ENCODE peak calls at places on chromosomes 12 and 14, in four cellular contexts. One of them, this sample, is unnamed.

GRCh38 chr12:43742106-43742505 is 16.5 kb downstream of the PUS7L start:
- DNase-seq in Calu3: no peak
- DNase-seq in upper lobe of right lung: no peak
- DNase-seq in stimulated activated naive B cell treated with anti-CD40 and anti-IgM and Interleukin-4, amounts not matched to agents 10 μg/mL and 1 μg/mL and 100 μg/mL, for 72 hours: no peak
- DNase-seq in this sample: peak

GRCh38 chr14:35355981-35356839 is 48.3 kb downstream of the NFKBIA start:
- DNase-seq in Calu3: peak
- DNase-seq in stimulated activated naive B cell treated with anti-CD40 and anti-IgM and Interleukin-4, amounts not matched to agents 10 μg/mL and 1 μg/mL and 100 μg/mL, for 72 hours: no peak
- DNase-seq in upper lobe of right lung: no peak
- DNase-seq in this sample: peak

GRCh38 chr14:80679273-80679672 is 262.3 kb downstream of the CEP128 start:
- DNase-seq in Calu3: no peak
- DNase-seq in stimulated activated naive B cell treated with anti-CD40 and anti-IgM and Interleukin-4, amounts not matched to agents 10 μg/mL and 1 μg/mL and 100 μg/mL, for 72 hours: no peak
- DNase-seq in upper lobe of right lung: no peak
- DNase-seq in this sample: peak

GRCh38 chr12:25684070-25684469 is 131.0 kb upstream of the LMNTD1 start:
- DNase-seq in stimulated activated naive B cell treated with anti-CD40 and anti-IgM and Interleukin-4, amounts not matched to agents 10 μg/mL and 1 μg/mL and 100 μg/mL, for 72 hours: no peak
- DNase-seq in upper lobe of right lung: no peak
- DNase-seq in Calu3: no peak
- DNase-seq in this sample: no peak

GRCh38 chr14:99481745-99482099 is 513 bp downstream of the CCNK start:
- DNase-seq in Calu3: peak
- DNase-seq in stimulated activated naive B cell treated with anti-CD40 and anti-IgM and Interleukin-4, amounts not matched to agents 10 μg/mL and 1 μg/mL and 100 μg/mL, for 72 hours: no peak
- DNase-seq in upper lobe of right lung: no peak
- DNase-seq in this sample: peak

GRCh38 chr12:50058743-50059312 is 1.4 kb downstream of the ASIC1 start:
- DNase-seq in Calu3: no peak
- DNase-seq in upper lobe of right lung: no peak
- DNase-seq in stimulated activated naive B cell treated with anti-CD40 and anti-IgM and Interleukin-4, amounts not matched to agents 10 μg/mL and 1 μg/mL and 100 μg/mL, for 72 hours: no peak
- DNase-seq in this sample: no peak

GRCh38 chr14:52299692-52300278 is 14.3 kb upstream of the PTGER2 start:
- DNase-seq in upper lobe of right lung: no peak
- DNase-seq in stimulated activated naive B cell treated with anti-CD40 and anti-IgM and Interleukin-4, amounts not matched to agents 10 μg/mL and 1 μg/mL and 100 μg/mL, for 72 hours: no peak
- DNase-seq in Calu3: no peak
- DNase-seq in this sample: no peak

GRCh38 chr14:78341827-78342389 is 171.7 kb downstream of the NRXN3 start:
- DNase-seq in stimulated activated naive B cell treated with anti-CD40 and anti-IgM and Interleukin-4, amounts not matched to agents 10 μg/mL and 1 μg/mL and 100 μg/mL, for 72 hours: no peak
- DNase-seq in Calu3: no peak
- DNase-seq in upper lobe of right lung: no peak
- DNase-seq in this sample: no peak

GRCh38 chr14:87581298-87581697 is 411.7 kb downstream of the GALC start:
- DNase-seq in upper lobe of right lung: no peak
- DNase-seq in Calu3: no peak
- DNase-seq in stimulated activated naive B cell treated with anti-CD40 and anti-IgM and Interleukin-4, amounts not matched to agents 10 μg/mL and 1 μg/mL and 100 μg/mL, for 72 hours: no peak
- DNase-seq in this sample: no peak

GRCh38 chr12:94386422-94386821 is 73.2 kb downstream of the CEP83 start:
- DNase-seq in upper lobe of right lung: no peak
- DNase-seq in stimulated activated naive B cell treated with anti-CD40 and anti-IgM and Interleukin-4, amounts not matched to agents 10 μg/mL and 1 μg/mL and 100 μg/mL, for 72 hours: no peak
- DNase-seq in Calu3: no peak
- DNase-seq in this sample: no peak

GRCh38 chr12:124359671-124360581 is 65.0 kb downstream of the RFLNA start:
- DNase-seq in stimulated activated naive B cell treated with anti-CD40 and anti-IgM and Interleukin-4, amounts not matched to agents 10 μg/mL and 1 μg/mL and 100 μg/mL, for 72 hours: no peak
- DNase-seq in upper lobe of right lung: peak
- DNase-seq in Calu3: no peak
- DNase-seq in this sample: no peak

GRCh38 chr14:62736004-62736403 is 309.3 kb downstream of the KCNH5 start:
- DNase-seq in upper lobe of right lung: no peak
- DNase-seq in stimulated activated naive B cell treated with anti-CD40 and anti-IgM and Interleukin-4, amounts not matched to agents 10 μg/mL and 1 μg/mL and 100 μg/mL, for 72 hours: no peak
- DNase-seq in Calu3: no peak
- DNase-seq in this sample: no peak

GRCh38 chr14:97644365-97644764 is 847.2 kb downstream of the VRK1 start:
- DNase-seq in upper lobe of right lung: no peak
- DNase-seq in Calu3: no peak
- DNase-seq in stimulated activated naive B cell treated with anti-CD40 and anti-IgM and Interleukin-4, amounts not matched to agents 10 μg/mL and 1 μg/mL and 100 μg/mL, for 72 hours: no peak
- DNase-seq in this sample: no peak

GRCh38 chr12:132606466-132606865 is 3.9 kb downstream of the LRCOL1 start:
- DNase-seq in stimulated activated naive B cell treated with anti-CD40 and anti-IgM and Interleukin-4, amounts not matched to agents 10 μg/mL and 1 μg/mL and 100 μg/mL, for 72 hours: no peak
- DNase-seq in upper lobe of right lung: no peak
- DNase-seq in Calu3: no peak
- DNase-seq in this sample: no peak

GRCh38 chr12:110538869-110539622 is 36.9 kb downstream of the RAD9B start:
- DNase-seq in upper lobe of right lung: no peak
- DNase-seq in stimulated activated naive B cell treated with anti-CD40 and anti-IgM and Interleukin-4, amounts not matched to agents 10 μg/mL and 1 μg/mL and 100 μg/mL, for 72 hours: no peak
- DNase-seq in Calu3: no peak
- DNase-seq in this sample: no peak

GRCh38 chr12:57229041-57229633 is 374 bp upstream of the SHMT2 start:
- DNase-seq in upper lobe of right lung: no peak
- DNase-seq in stimulated activated naive B cell treated with anti-CD40 and anti-IgM and Interleukin-4, amounts not matched to agents 10 μg/mL and 1 μg/mL and 100 μg/mL, for 72 hours: no peak
- DNase-seq in Calu3: no peak
- DNase-seq in this sample: no peak

GRCh38 chr12:15726029-15726756 is 63.0 kb downstream of the EPS8 start:
- DNase-seq in Calu3: no peak
- DNase-seq in stimulated activated naive B cell treated with anti-CD40 and anti-IgM and Interleukin-4, amounts not matched to agents 10 μg/mL and 1 μg/mL and 100 μg/mL, for 72 hours: no peak
- DNase-seq in upper lobe of right lung: no peak
- DNase-seq in this sample: no peak

GRCh38 chr12:92034083-92034482 is 111.6 kb downstream of the BTG1 start:
- DNase-seq in upper lobe of right lung: no peak
- DNase-seq in Calu3: no peak
- DNase-seq in stimulated activated naive B cell treated with anti-CD40 and anti-IgM and Interleukin-4, amounts not matched to agents 10 μg/mL and 1 μg/mL and 100 μg/mL, for 72 hours: no peak
- DNase-seq in this sample: no peak

GRCh38 chr12:104828015-104828414 is 130.1 kb downstream of the SLC41A2 start:
- DNase-seq in upper lobe of right lung: no peak
- DNase-seq in stimulated activated naive B cell treated with anti-CD40 and anti-IgM and Interleukin-4, amounts not matched to agents 10 μg/mL and 1 μg/mL and 100 μg/mL, for 72 hours: no peak
- DNase-seq in Calu3: no peak
- DNase-seq in this sample: no peak

GRCh38 chr14:73237786-73238261 is 518 bp downstream of the PAPLN start:
- DNase-seq in Calu3: peak
- DNase-seq in upper lobe of right lung: no peak
- DNase-seq in stimulated activated naive B cell treated with anti-CD40 and anti-IgM and Interleukin-4, amounts not matched to agents 10 μg/mL and 1 μg/mL and 100 μg/mL, for 72 hours: no peak
- DNase-seq in this sample: no peak

GRCh38 chr12:131882804-131883520 is 11.5 kb upstream of the ULK1 start:
- DNase-seq in upper lobe of right lung: no peak
- DNase-seq in Calu3: no peak
- DNase-seq in stimulated activated naive B cell treated with anti-CD40 and anti-IgM and Interleukin-4, amounts not matched to agents 10 μg/mL and 1 μg/mL and 100 μg/mL, for 72 hours: no peak
- DNase-seq in this sample: no peak

GRCh38 chr12:12996235-12996634 is 3.8 kb downstream of the HEBP1 start:
- DNase-seq in Calu3: no peak
- DNase-seq in upper lobe of right lung: no peak
- DNase-seq in stimulated activated naive B cell treated with anti-CD40 and anti-IgM and Interleukin-4, amounts not matched to agents 10 μg/mL and 1 μg/mL and 100 μg/mL, for 72 hours: no peak
- DNase-seq in this sample: no peak

GRCh38 chr12:6061661-6062060 is 62.8 kb downstream of the VWF start:
- DNase-seq in stimulated activated naive B cell treated with anti-CD40 and anti-IgM and Interleukin-4, amounts not matched to agents 10 μg/mL and 1 μg/mL and 100 μg/mL, for 72 hours: no peak
- DNase-seq in Calu3: no peak
- DNase-seq in upper lobe of right lung: no peak
- DNase-seq in this sample: no peak

GRCh38 chr12:104573-105081 is 38.1 kb downstream of the IQSEC3 start:
- DNase-seq in Calu3: no peak
- DNase-seq in upper lobe of right lung: no peak
- DNase-seq in stimulated activated naive B cell treated with anti-CD40 and anti-IgM and Interleukin-4, amounts not matched to agents 10 μg/mL and 1 μg/mL and 100 μg/mL, for 72 hours: no peak
- DNase-seq in this sample: no peak

GRCh38 chr12:101491325-101491724 is 16.2 kb downstream of the SPIC start:
- DNase-seq in upper lobe of right lung: no peak
- DNase-seq in stimulated activated naive B cell treated with anti-CD40 and anti-IgM and Interleukin-4, amounts not matched to agents 10 μg/mL and 1 μg/mL and 100 μg/mL, for 72 hours: no peak
- DNase-seq in Calu3: no peak
- DNase-seq in this sample: no peak

GRCh38 chr14:101120636-101121398 is 217.3 kb upstream of the RTL1 start:
- DNase-seq in upper lobe of right lung: peak
- DNase-seq in Calu3: no peak
- DNase-seq in stimulated activated naive B cell treated with anti-CD40 and anti-IgM and Interleukin-4, amounts not matched to agents 10 μg/mL and 1 μg/mL and 100 μg/mL, for 72 hours: peak
- DNase-seq in this sample: peak

GRCh38 chr14:36822671-36823070 is 161.0 kb downstream of the PAX9 start:
- DNase-seq in stimulated activated naive B cell treated with anti-CD40 and anti-IgM and Interleukin-4, amounts not matched to agents 10 μg/mL and 1 μg/mL and 100 μg/mL, for 72 hours: no peak
- DNase-seq in upper lobe of right lung: no peak
- DNase-seq in Calu3: no peak
- DNase-seq in this sample: no peak

GRCh38 chr14:58663494-58664111 is 25.8 kb downstream of the DACT1 start:
- DNase-seq in stimulated activated naive B cell treated with anti-CD40 and anti-IgM and Interleukin-4, amounts not matched to agents 10 μg/mL and 1 μg/mL and 100 μg/mL, for 72 hours: no peak
- DNase-seq in Calu3: no peak
- DNase-seq in upper lobe of right lung: no peak
- DNase-seq in this sample: peak